ENCODE peak calls at places on chromosomes 7 and 10, in nine cellular contexts. V is stimulated activated CD8-positive, alpha-beta memory T cell treated with anti-CD3 and anti-CD28 coated beads, Interleukin-12 subunit alpha, Interleukin-12 subunit beta, amount 100 ng/mL, for 4 hours; D is NCI-H1417; K is choroid plexus epithelial cell; Y is SK-N-DZ; H is stimulated activated CD4-positive, alpha-beta T cell treated with anti-CD3 and anti-CD28 coated beads, Interleukin-2, amount 100 ng/mL, for 48 hours; B is WTC11; M is activated CD4-positive, alpha-beta T cell treated with anti-CD3 and anti-CD28 coated beads for 48 hours; G is left kidney. T is an unnamed sample.

GRCh38 chr7:52088008-52088787 is 771.6 kb upstream of the COBL start:
- DNase-seq in D (no peak), Y (no peak), K (no peak), G (peak), B (peak), V (no peak), H (no peak), M (no peak), T (no peak)

GRCh38 chr7:2715341-2716231 is 27.6 kb downstream of the AMZ1 start:
- DNase-seq in G (no peak), M (peak), V (no peak), D (no peak), Y (peak), K (peak), H (no peak), B (no peak), T (no peak)

GRCh38 chr7:66669088-66669487 is 40.4 kb downstream of the KCTD7 start:
- DNase-seq in K (no peak), V (no peak), D (no peak), M (no peak), B (no peak), Y (no peak), G (no peak), H (no peak), T (no peak)

GRCh38 chr10:7107287-7107686 is 303.5 kb downstream of the SFMBT2 start:
- DNase-seq in G (no peak), V (no peak), M (peak), D (no peak), Y (no peak), K (no peak), H (no peak), B (no peak), T (no peak)

GRCh38 chr7:94580601-94581000 is 71.0 kb downstream of the CASD1 start:
- DNase-seq in K (peak), M (no peak), G (no peak), Y (no peak), H (no peak), D (peak), B (no peak), V (no peak), T (peak)

GRCh38 chr7:44157116-44158059 is 16.3 kb upstream of the MYL7 start:
- DNase-seq in K (no peak), Y (no peak), B (no peak), V (no peak), G (no peak), D (no peak), M (no peak), H (no peak), T (no peak)

GRCh38 chr10:31242902-31243301 is 76.1 kb upstream of the ZEB1 start:
- DNase-seq in B (no peak), G (peak), D (no peak), H (peak), Y (peak), M (peak), V (peak), K (peak), T (peak)

GRCh38 chr7:25567430-25567829 is 339.1 kb upstream of the NPVF start:
- DNase-seq in B (no peak), G (no peak), H (no peak), K (no peak), D (no peak), V (no peak), Y (no peak), M (no peak), T (no peak)

GRCh38 chr10:100866575-100867098 is 46.1 kb upstream of the SLF2 start:
- DNase-seq in M (no peak), K (no peak), D (no peak), B (peak), V (no peak), G (no peak), Y (no peak), H (no peak), T (no peak)

GRCh38 chr10:119526606-119527592 is 15.6 kb downstream of the RGS10 start:
- DNase-seq in V (no peak), B (no peak), Y (no peak), K (no peak), G (peak), H (no peak), M (no peak), D (no peak), T (no peak)

GRCh38 chr7:2985866-2986265 is 57.8 kb downstream of the CARD11 start:
- DNase-seq in B (no peak), Y (no peak), M (no peak), H (no peak), D (no peak), V (no peak), K (no peak), G (no peak), T (no peak)

GRCh38 chr7:38374507-38374906 is 101.1 kb upstream of the TARP start:
- DNase-seq in K (peak), V (no peak), B (peak), H (peak), Y (no peak), D (peak), G (peak), M (peak), T (no peak)

GRCh38 chr10:25176421-25176968 is 1.7 kb downstream of the GPR158 start:
- DNase-seq in H (no peak), K (no peak), M (no peak), D (peak), Y (peak), G (peak), V (no peak), B (peak), T (no peak)

GRCh38 chr7:68706291-68706690 is 892.0 kb upstream of the AUTS2 start:
- DNase-seq in G (peak), Y (no peak), M (no peak), H (no peak), B (no peak), V (no peak), K (peak), D (no peak), T (peak)

GRCh38 chr7:3106353-3106752 is 62.7 kb upstream of the CARD11 start:
- DNase-seq in B (no peak), H (peak), V (no peak), G (no peak), K (no peak), D (no peak), M (peak), Y (no peak), T (no peak)

GRCh38 chr7:144500225-144500624 is 96.7 kb upstream of the NOBOX start:
- DNase-seq in V (no peak), M (no peak), B (no peak), D (no peak), K (no peak), G (no peak), H (no peak), Y (no peak), T (no peak)

GRCh38 chr10:32180354-32181280 is 124.4 kb upstream of the KIF5B start:
- DNase-seq in D (no peak), H (no peak), M (no peak), G (peak), Y (no peak), B (no peak), K (no peak), V (no peak), T (no peak)

GRCh38 chr10:93006435-93007039 is 54.1 kb upstream of the CYP26C1 start:
- DNase-seq in D (peak), M (no peak), V (no peak), K (peak), B (no peak), H (no peak), Y (peak), G (peak), T (no peak)

GRCh38 chr10:70984986-70985719 is 96.8 kb upstream of the PCBD1 start:
- DNase-seq in D (no peak), H (no peak), V (no peak), M (no peak), B (no peak), G (peak), K (no peak), Y (no peak), T (no peak)

GRCh38 chr7:16051561-16052280 is 365.2 kb upstream of the MEOX2 start:
- DNase-seq in Y (no peak), M (no peak), K (peak), D (no peak), G (no peak), V (no peak), B (no peak), H (no peak), T (no peak)

GRCh38 chr10:63114031-63114814 is 18.9 kb upstream of the NRBF2 start:
- DNase-seq in V (no peak), G (no peak), H (no peak), M (no peak), B (no peak), K (peak), D (no peak), Y (no peak), T (no peak)

T was measured in retinal pigment epithelial cell.